ENCODE peak calls at places on chromosomes 1 and 21, in five cellular contexts. F, J, Y, E and S are unnamed samples.

GRCh38 chr1:153357853-153358690 is at the start of gene S100A9:
- DNase-seq in F (no peak), Y (no peak), E (no peak), J (no peak), S (no peak)

GRCh38 chr1:99766378-99766800 is at the start of gene FRRS1:
- DNase-seq in F (peak; percentile 77), J (peak; percentile 64), E (peak; percentile 75), Y (peak; percentile 80), S (peak; percentile 38)

GRCh38 chr21:41769933-41770332 is 3.1 kb upstream of the RIPK4 start:
- DNase-seq in J (no peak), F (no peak), E (peak; percentile 35), Y (no peak), S (no peak)

GRCh38 chr1:31183126-31183525 is 56.6 kb downstream of the NKAIN1 start:
- DNase-seq in J (no peak), E (no peak), F (no peak), Y (no peak), S (no peak)

GRCh38 chr1:193971595-193971994 is 785.2 kb upstream of the B3GALT2 start:
- DNase-seq in F (no peak), Y (no peak), E (no peak), J (peak; percentile 61), S (no peak)

GRCh38 chr1:153617677-153618076 is 1.6 kb upstream of the S100A14 start:
- DNase-seq in F (no peak), E (peak; percentile 94), Y (no peak), J (no peak), S (no peak)

GRCh38 chr1:19872190-19872589 is 10.0 kb upstream of the OTUD3 start:
- DNase-seq in Y (peak; percentile 65), E (peak; percentile 84), F (no peak), J (no peak), S (no peak)

GRCh38 chr1:34653110-34653509 is 101.7 kb upstream of the GJB5 start:
- DNase-seq in Y (no peak), E (no peak), F (no peak), J (no peak), S (no peak)

GRCh38 chr1:57307382-57307781 is 116.5 kb downstream of the DAB1 start:
- DNase-seq in E (peak; percentile 26), Y (no peak), F (no peak), J (no peak), S (peak; percentile 21)

GRCh38 chr1:23194119-23194984 is 22.9 kb downstream of the HTR1D start:
- DNase-seq in Y (no peak), F (no peak), J (peak; percentile 95), E (no peak), S (no peak)

GRCh38 chr1:12173631-12174121 is 6.9 kb downstream of the TNFRSF1B start:
- DNase-seq in E (peak; percentile 82), Y (no peak), F (no peak), J (peak; percentile 35), S (peak; percentile 82)

GRCh38 chr1:91402023-91402422 is 2.6 kb downstream of the HFM1 start:
- DNase-seq in F (no peak), E (no peak), J (peak; percentile 20), Y (no peak), S (no peak)

GRCh38 chr1:29851666-29852065 is 615.3 kb downstream of the PTPRU start:
- DNase-seq in F (no peak), J (no peak), Y (no peak), E (no peak), S (no peak)

GRCh38 chr1:234582186-234582585 is 27.8 kb downstream of the IRF2BP2 start:
- DNase-seq in F (no peak), J (no peak), E (no peak), Y (no peak), S (no peak)

GRCh38 chr1:240801445-240801844 is 189.5 kb upstream of the GREM2 start:
- DNase-seq in E (no peak), J (peak; percentile 65), F (no peak), Y (no peak), S (no peak)

GRCh38 chr1:34178072-34178471 is 1.4 kb downstream of the C1orf94 start:
- DNase-seq in E (no peak), F (no peak), J (no peak), Y (no peak), S (no peak)

GRCh38 chr1:222801067-222801466 is 13.8 kb upstream of the DISP1 start:
- DNase-seq in F (no peak), E (no peak), Y (no peak), J (no peak), S (no peak)

DNA sequence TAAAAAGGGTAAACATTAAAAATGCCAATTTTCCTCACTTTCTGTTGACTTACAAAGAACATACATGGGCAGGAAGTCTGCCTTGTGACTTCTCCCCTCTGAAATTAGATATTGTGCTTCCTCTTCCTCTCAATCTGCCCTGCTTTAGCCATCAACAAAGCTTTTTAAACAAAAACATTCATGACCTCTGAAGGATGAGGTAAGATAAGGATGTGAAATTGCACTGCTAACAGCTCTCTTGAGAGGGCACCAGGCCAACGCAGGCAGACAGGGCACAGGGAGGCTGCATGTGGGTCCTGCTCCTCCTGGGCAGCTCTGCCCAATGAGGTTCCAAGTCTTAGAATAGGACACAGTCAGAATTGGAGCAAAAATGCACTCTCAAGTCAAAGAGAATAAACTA is 62.1 kb downstream of the DEGS1 start:
- DNase-seq in F (peak; percentile 73), J (peak; percentile 55), E (peak; percentile 53), Y (no peak), S (no peak)
- H3K27ac ChIP-seq in F (peak overlapping the region; percentile 60), J (no peak overlapping the region), E (peak overlapping the region; percentile 36), Y (no peak overlapping the region), S (peak overlapping the region; percentile 44)

GRCh38 chr21:45335761-45336534 is 48.3 kb upstream of the POFUT2 start:
- DNase-seq in Y (no peak), J (no peak), E (no peak), F (peak; percentile 64), S (no peak)
- H3K27ac ChIP-seq in Y (no peak overlapping the region), J (no peak overlapping the region), E (no peak overlapping the region), F (no peak overlapping the region), S (no peak overlapping the region)

DNA sequence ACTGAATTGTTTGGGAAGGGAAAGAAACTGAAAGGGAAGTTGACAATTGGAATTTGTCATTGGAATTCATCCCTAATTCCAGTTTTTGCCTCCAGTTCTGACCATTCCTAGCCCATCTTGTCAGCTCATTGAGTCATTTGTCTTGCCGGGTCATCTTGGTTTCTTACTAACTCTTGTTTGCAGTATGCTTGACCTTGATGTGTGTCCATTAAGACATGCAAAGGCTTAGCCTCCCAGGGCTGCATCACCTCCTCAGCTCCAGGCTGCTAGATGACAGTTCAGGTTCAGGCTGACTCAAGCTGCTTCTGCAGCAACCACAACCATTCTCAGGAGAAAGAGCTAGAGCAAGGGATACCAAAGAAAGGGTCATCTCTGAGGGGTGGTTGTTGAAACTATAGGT is 151.3 kb upstream of the PTGFR start:
- DNase-seq in E (no peak), J (peak; percentile 80), F (no peak), Y (no peak), S (no peak)
- H3K27ac ChIP-seq in E (no peak overlapping the region), J (peak overlapping the region; percentile 62), F (no peak overlapping the region), Y (no peak overlapping the region), S (no peak overlapping the region)

GRCh38 chr1:117794073-117794472 is 135.3 kb downstream of the GDAP2 start:
- DNase-seq in J (peak; percentile 68), E (no peak), Y (no peak), F (no peak), S (no peak)
- H3K27ac ChIP-seq in J (no peak overlapping the region), E (no peak overlapping the region), Y (no peak overlapping the region), F (no peak overlapping the region), S (no peak overlapping the region)

GRCh38 chr1:205258313-205259176 is 30.8 kb downstream of the TMCC2 start:
- DNase-seq in F (no peak), J (peak; percentile 51), E (no peak), Y (no peak), S (no peak)
- H3K27ac ChIP-seq in F (peak overlapping the region; percentile 8), J (no peak overlapping the region), E (no peak overlapping the region), Y (no peak overlapping the region), S (peak overlapping the region; percentile 40)

GRCh38 chr1:207848234-207848633 is 62.7 kb downstream of the CD34 start:
- DNase-seq in F (peak; percentile 88), Y (no peak), J (peak; percentile 59), E (peak; percentile 86), S (peak; percentile 94)
- H3K27ac ChIP-seq in F (peak overlapping the region; percentile 67), Y (peak overlapping the region; percentile 33), J (no peak overlapping the region), E (peak overlapping the region; percentile 79), S (peak overlapping the region; percentile 70)

GRCh38 chr1:8604041-8604942 is 213.1 kb downstream of the RERE start:
- DNase-seq in F (no peak), J (no peak), E (no peak), Y (no peak), S (no peak)
- H3K27ac ChIP-seq in F (no peak overlapping the region), J (no peak overlapping the region), E (no peak overlapping the region), Y (peak overlapping the region; percentile 8), S (peak overlapping the region; percentile 57)